ENCODE peak calls at places on chromosome 4, in eight cellular contexts. One of them, this sample, is unnamed.

GRCh38 chr4:136706942-136707341 is 825.4 kb downstream of the PCDH18 start:
- DNase-seq in germinal center: no peak
- DNase-seq in glomerular endothelial cell: no peak
- DNase-seq in left kidney: no peak
- DNase-seq in suprapubic skin: no peak
- DNase-seq in neural progenitor cell: no peak
- DNase-seq in naive thymus-derived CD8-positive, alpha-beta T cell: no peak
- DNase-seq in endodermal cell: no peak
- DNase-seq in this sample: no peak

GRCh38 chr4:76658231-76659102 is 223.4 kb downstream of the SHROOM3 start:
- DNase-seq in germinal center: no peak
- DNase-seq in glomerular endothelial cell: no peak
- DNase-seq in left kidney: no peak
- DNase-seq in suprapubic skin: no peak
- DNase-seq in neural progenitor cell: no peak
- DNase-seq in naive thymus-derived CD8-positive, alpha-beta T cell: no peak
- DNase-seq in endodermal cell: no peak
- DNase-seq in this sample: no peak

GRCh38 chr4:79050521-79050880 is 111.3 kb upstream of the PAQR3 start:
- DNase-seq in germinal center: no peak
- DNase-seq in glomerular endothelial cell: no peak
- DNase-seq in left kidney: peak
- DNase-seq in suprapubic skin: no peak
- DNase-seq in neural progenitor cell: no peak
- DNase-seq in naive thymus-derived CD8-positive, alpha-beta T cell: no peak
- DNase-seq in endodermal cell: peak
- DNase-seq in this sample: no peak

GRCh38 chr4:37615059-37615719 is 71.0 kb downstream of the RELL1 start:
- DNase-seq in germinal center: no peak
- DNase-seq in glomerular endothelial cell: no peak
- DNase-seq in left kidney: no peak
- DNase-seq in suprapubic skin: no peak
- DNase-seq in neural progenitor cell: no peak
- DNase-seq in naive thymus-derived CD8-positive, alpha-beta T cell: no peak
- DNase-seq in endodermal cell: no peak
- DNase-seq in this sample: no peak

GRCh38 chr4:147714575-147715401 is 17.1 kb upstream of the ARHGAP10 start:
- DNase-seq in germinal center: no peak
- DNase-seq in glomerular endothelial cell: no peak
- DNase-seq in left kidney: no peak
- DNase-seq in suprapubic skin: no peak
- DNase-seq in neural progenitor cell: no peak
- DNase-seq in naive thymus-derived CD8-positive, alpha-beta T cell: no peak
- DNase-seq in endodermal cell: no peak
- DNase-seq in this sample: no peak

GRCh38 chr4:168868044-168868855 is 141.8 kb downstream of the CBR4 start:
- DNase-seq in germinal center: no peak
- DNase-seq in glomerular endothelial cell: no peak
- DNase-seq in left kidney: no peak
- DNase-seq in suprapubic skin: no peak
- DNase-seq in neural progenitor cell: no peak
- DNase-seq in naive thymus-derived CD8-positive, alpha-beta T cell: no peak
- DNase-seq in endodermal cell: no peak
- DNase-seq in this sample: no peak

GRCh38 chr4:41189076-41189475 is 25.3 kb downstream of the APBB2 start:
- DNase-seq in germinal center: no peak
- DNase-seq in glomerular endothelial cell: no peak
- DNase-seq in left kidney: no peak
- DNase-seq in suprapubic skin: no peak
- DNase-seq in neural progenitor cell: no peak
- DNase-seq in naive thymus-derived CD8-positive, alpha-beta T cell: no peak
- DNase-seq in endodermal cell: no peak
- DNase-seq in this sample: no peak

GRCh38 chr4:122583906-122584305 is 37.0 kb downstream of the IL21 start:
- DNase-seq in germinal center: no peak
- DNase-seq in glomerular endothelial cell: no peak
- DNase-seq in left kidney: no peak
- DNase-seq in suprapubic skin: no peak
- DNase-seq in neural progenitor cell: no peak
- DNase-seq in naive thymus-derived CD8-positive, alpha-beta T cell: no peak
- DNase-seq in endodermal cell: no peak
- DNase-seq in this sample: no peak

GRCh38 chr4:109810580-109811387 is 4.8 kb upstream of the GAR1 start:
- DNase-seq in germinal center: no peak
- DNase-seq in glomerular endothelial cell: no peak
- DNase-seq in left kidney: no peak
- DNase-seq in suprapubic skin: no peak
- DNase-seq in neural progenitor cell: no peak
- DNase-seq in naive thymus-derived CD8-positive, alpha-beta T cell: no peak
- DNase-seq in endodermal cell: peak
- DNase-seq in this sample: no peak

GRCh38 chr4:171621646-171622045 is 191.6 kb upstream of the GALNTL6 start:
- DNase-seq in germinal center: no peak
- DNase-seq in glomerular endothelial cell: no peak
- DNase-seq in left kidney: no peak
- DNase-seq in suprapubic skin: no peak
- DNase-seq in neural progenitor cell: no peak
- DNase-seq in naive thymus-derived CD8-positive, alpha-beta T cell: no peak
- DNase-seq in endodermal cell: no peak
- DNase-seq in this sample: no peak

GRCh38 chr4:19883841-19884240 is 367.9 kb upstream of the SLIT2 start:
- DNase-seq in germinal center: no peak
- DNase-seq in glomerular endothelial cell: no peak
- DNase-seq in left kidney: no peak
- DNase-seq in suprapubic skin: no peak
- DNase-seq in neural progenitor cell: no peak
- DNase-seq in naive thymus-derived CD8-positive, alpha-beta T cell: no peak
- DNase-seq in endodermal cell: no peak
- DNase-seq in this sample: no peak

GRCh38 chr4:125283702-125284279 is 31.0 kb upstream of the FAT4 start:
- DNase-seq in germinal center: peak
- DNase-seq in glomerular endothelial cell: no peak
- DNase-seq in left kidney: peak
- DNase-seq in suprapubic skin: no peak
- DNase-seq in neural progenitor cell: peak
- DNase-seq in naive thymus-derived CD8-positive, alpha-beta T cell: no peak
- DNase-seq in endodermal cell: no peak
- DNase-seq in this sample: peak

GRCh38 chr4:37722000-37722638 is 35.9 kb upstream of the RELL1 start:
- DNase-seq in germinal center: no peak
- DNase-seq in glomerular endothelial cell: no peak
- DNase-seq in left kidney: no peak
- DNase-seq in suprapubic skin: no peak
- DNase-seq in neural progenitor cell: no peak
- DNase-seq in naive thymus-derived CD8-positive, alpha-beta T cell: peak
- DNase-seq in endodermal cell: no peak
- DNase-seq in this sample: no peak

GRCh38 chr4:92843784-92844183 is 540.0 kb downstream of the GRID2 start:
- DNase-seq in germinal center: no peak
- DNase-seq in glomerular endothelial cell: no peak
- DNase-seq in left kidney: no peak
- DNase-seq in suprapubic skin: no peak
- DNase-seq in neural progenitor cell: no peak
- DNase-seq in naive thymus-derived CD8-positive, alpha-beta T cell: no peak
- DNase-seq in endodermal cell: no peak
- DNase-seq in this sample: no peak

GRCh38 chr4:155094421-155094820 is 114.0 kb upstream of the NPY2R start:
- DNase-seq in germinal center: no peak
- DNase-seq in glomerular endothelial cell: no peak
- DNase-seq in left kidney: no peak
- DNase-seq in suprapubic skin: no peak
- DNase-seq in neural progenitor cell: no peak
- DNase-seq in naive thymus-derived CD8-positive, alpha-beta T cell: no peak
- DNase-seq in endodermal cell: no peak
- DNase-seq in this sample: no peak

GRCh38 chr4:25821267-25821666 is 41.5 kb downstream of the SEL1L3 start:
- DNase-seq in germinal center: no peak
- DNase-seq in glomerular endothelial cell: no peak
- DNase-seq in left kidney: no peak
- DNase-seq in suprapubic skin: no peak
- DNase-seq in neural progenitor cell: no peak
- DNase-seq in naive thymus-derived CD8-positive, alpha-beta T cell: no peak
- DNase-seq in endodermal cell: no peak
- DNase-seq in this sample: no peak

GRCh38 chr4:659851-660250 is 14.2 kb downstream of the ATP5ME start:
- DNase-seq in germinal center: no peak
- DNase-seq in glomerular endothelial cell: no peak
- DNase-seq in left kidney: no peak
- DNase-seq in suprapubic skin: no peak
- DNase-seq in neural progenitor cell: no peak
- DNase-seq in naive thymus-derived CD8-positive, alpha-beta T cell: no peak
- DNase-seq in endodermal cell: no peak
- DNase-seq in this sample: no peak

GRCh38 chr4:10077101-10077491 is 39.5 kb downstream of the WDR1 start:
- DNase-seq in germinal center: no peak
- DNase-seq in glomerular endothelial cell: no peak
- DNase-seq in left kidney: no peak
- DNase-seq in suprapubic skin: no peak
- DNase-seq in neural progenitor cell: no peak
- DNase-seq in naive thymus-derived CD8-positive, alpha-beta T cell: no peak
- DNase-seq in endodermal cell: peak
- DNase-seq in this sample: no peak

GRCh38 chr4:12562016-12562415 is 922.1 kb downstream of the RAB28 start:
- DNase-seq in germinal center: no peak
- DNase-seq in glomerular endothelial cell: no peak
- DNase-seq in left kidney: peak
- DNase-seq in suprapubic skin: no peak
- DNase-seq in neural progenitor cell: no peak
- DNase-seq in naive thymus-derived CD8-positive, alpha-beta T cell: no peak
- DNase-seq in endodermal cell: no peak
- DNase-seq in this sample: no peak

GRCh38 chr4:123133397-123134050 is 211.1 kb upstream of the NUDT6 start:
- DNase-seq in germinal center: no peak
- DNase-seq in glomerular endothelial cell: no peak
- DNase-seq in left kidney: no peak
- DNase-seq in suprapubic skin: no peak
- DNase-seq in neural progenitor cell: no peak
- DNase-seq in naive thymus-derived CD8-positive, alpha-beta T cell: no peak
- DNase-seq in endodermal cell: no peak
- DNase-seq in this sample: no peak

GRCh38 chr4:53461244-53461643 is 83.8 kb downstream of the FIP1L1 start:
- DNase-seq in germinal center: no peak
- DNase-seq in glomerular endothelial cell: no peak
- DNase-seq in left kidney: no peak
- DNase-seq in suprapubic skin: no peak
- DNase-seq in neural progenitor cell: no peak
- DNase-seq in naive thymus-derived CD8-positive, alpha-beta T cell: no peak
- DNase-seq in endodermal cell: no peak
- DNase-seq in this sample: no peak

GRCh38 chr4:133641191-133641590 is 492.1 kb downstream of the PCDH10 start:
- DNase-seq in germinal center: no peak
- DNase-seq in glomerular endothelial cell: no peak
- DNase-seq in left kidney: peak
- DNase-seq in suprapubic skin: no peak
- DNase-seq in neural progenitor cell: peak
- DNase-seq in naive thymus-derived CD8-positive, alpha-beta T cell: no peak
- DNase-seq in endodermal cell: no peak
- DNase-seq in this sample: no peak

GRCh38 chr4:6773616-6774540 is 8.6 kb upstream of the KIAA0232 start:
- DNase-seq in germinal center: no peak
- DNase-seq in glomerular endothelial cell: no peak
- DNase-seq in left kidney: no peak
- DNase-seq in suprapubic skin: peak
- DNase-seq in neural progenitor cell: no peak
- DNase-seq in naive thymus-derived CD8-positive, alpha-beta T cell: no peak
- DNase-seq in endodermal cell: no peak
- DNase-seq in this sample: no peak

GRCh38 chr4:76584235-76585152 is 149.5 kb downstream of the SHROOM3 start:
- DNase-seq in germinal center: no peak
- DNase-seq in glomerular endothelial cell: no peak
- DNase-seq in left kidney: peak
- DNase-seq in suprapubic skin: no peak
- DNase-seq in neural progenitor cell: no peak
- DNase-seq in naive thymus-derived CD8-positive, alpha-beta T cell: no peak
- DNase-seq in endodermal cell: no peak
- DNase-seq in this sample: no peak

GRCh38 chr4:1447676-1448588 is 41.7 kb upstream of the NKX1-1 start:
- DNase-seq in germinal center: no peak
- DNase-seq in glomerular endothelial cell: no peak
- DNase-seq in left kidney: no peak
- DNase-seq in suprapubic skin: no peak
- DNase-seq in neural progenitor cell: no peak
- DNase-seq in naive thymus-derived CD8-positive, alpha-beta T cell: no peak
- DNase-seq in endodermal cell: no peak
- DNase-seq in this sample: no peak

GRCh38 chr4:40976343-40976742 is 226.6 kb downstream of the NSUN7 start:
- DNase-seq in germinal center: peak
- DNase-seq in glomerular endothelial cell: peak
- DNase-seq in left kidney: peak
- DNase-seq in suprapubic skin: no peak
- DNase-seq in neural progenitor cell: peak
- DNase-seq in naive thymus-derived CD8-positive, alpha-beta T cell: no peak
- DNase-seq in endodermal cell: peak
- DNase-seq in this sample: peak

GRCh38 chr4:6193399-6193798 is 7.0 kb downstream of the JAKMIP1 start:
- DNase-seq in germinal center: no peak
- DNase-seq in glomerular endothelial cell: no peak
- DNase-seq in left kidney: no peak
- DNase-seq in suprapubic skin: no peak
- DNase-seq in neural progenitor cell: no peak
- DNase-seq in naive thymus-derived CD8-positive, alpha-beta T cell: no peak
- DNase-seq in endodermal cell: peak
- DNase-seq in this sample: no peak

GRCh38 chr4:187175197-187175596 is 451.5 kb upstream of the FAT1 start:
- DNase-seq in germinal center: no peak
- DNase-seq in glomerular endothelial cell: no peak
- DNase-seq in left kidney: no peak
- DNase-seq in suprapubic skin: no peak
- DNase-seq in neural progenitor cell: no peak
- DNase-seq in naive thymus-derived CD8-positive, alpha-beta T cell: no peak
- DNase-seq in endodermal cell: no peak
- DNase-seq in this sample: no peak